ENCODE peak calls at places on chromosome 22, in six cellular contexts. K, B, Y, N, U and H are unnamed samples.

GRCh38 chr22:40258463-40259046 is 80.8 kb downstream of the TNRC6B start:
- DNase-seq in K (no peak), B (no peak), Y (no peak), N (no peak), U (no peak), H (no peak)

GRCh38 chr22:25404556-25404922 is 159.9 kb upstream of the GRK3 start:
- DNase-seq in K (no peak), B (no peak), Y (no peak), N (no peak), U (no peak), H (no peak)

GRCh38 chr22:34639911-34640310 is 426.0 kb upstream of the ISX start:
- DNase-seq in K (no peak), B (no peak), Y (no peak), N (no peak), U (no peak), H (no peak)

GRCh38 chr22:41302016-41302767 is 867 bp downstream of the ZC3H7B start:
- DNase-seq in K (peak; percentile 43), B (no peak), Y (no peak), N (no peak), U (no peak), H (no peak)

GRCh38 chr22:27032121-27032761 is 374.9 kb downstream of the MIAT start:
- DNase-seq in K (no peak), B (no peak), Y (no peak), N (no peak), U (no peak), H (no peak)

GRCh38 chr22:20088263-20088648 is 8.2 kb downstream of the DGCR8 start:
- DNase-seq in K (no peak), B (no peak), Y (no peak), N (no peak), U (no peak), H (no peak)

GRCh38 chr22:46007848-46008261 is 30.9 kb upstream of the WNT7B start:
- DNase-seq in K (no peak), B (peak; percentile 74), Y (peak; percentile 86), N (no peak), U (peak; percentile 58), H (no peak)

GRCh38 chr22:25177226-25177625 is 22.4 kb upstream of the CRYBB3 start:
- DNase-seq in K (no peak), B (no peak), Y (no peak), N (no peak), U (no peak), H (no peak)

GRCh38 chr22:27578937-27579617 is 222.5 kb downstream of the MN1 start:
- DNase-seq in K (no peak), B (peak; percentile 11), Y (no peak), N (no peak), U (no peak), H (no peak)

GRCh38 chr22:35072939-35073338 is 7.0 kb downstream of the ISX start:
- DNase-seq in K (no peak), B (no peak), Y (no peak), N (no peak), U (no peak), H (no peak)

GRCh38 chr22:40006641-40007040 is 11.9 kb downstream of the FAM83F start:
- DNase-seq in K (no peak), B (no peak), Y (no peak), N (no peak), U (no peak), H (no peak)

GRCh38 chr22:20211997-20212753 is 55.9 kb downstream of the RTN4R start:
- DNase-seq in K (no peak), B (no peak), Y (peak; percentile 76), N (no peak), U (peak; percentile 57), H (no peak)

GRCh38 chr22:41845380-41846267 is 12.7 kb downstream of the SREBF2 start:
- DNase-seq in K (no peak), B (no peak), Y (no peak), N (no peak), U (no peak), H (no peak)

GRCh38 chr22:19851291-19852176 is 3.1 kb downstream of the GNB1L start:
- DNase-seq in K (no peak), B (no peak), Y (no peak), N (no peak), U (no peak), H (no peak)

GRCh38 chr22:20061481-20061861 is 18.6 kb upstream of the DGCR8 start:
- DNase-seq in K (no peak), B (no peak), Y (no peak), N (no peak), U (no peak), H (no peak)

GRCh38 chr22:20295262-20296064 is 24.4 kb downstream of the DGCR6L start:
- DNase-seq in K (no peak), B (no peak), Y (no peak), N (no peak), U (no peak), H (no peak)

GRCh38 chr22:49008682-49009235 is 818.9 kb downstream of the BRD1 start:
- DNase-seq in K (no peak), B (no peak), Y (no peak), N (no peak), U (no peak), H (no peak)

GRCh38 chr22:40463017-40463631 is 92.7 kb downstream of the SGSM3 start:
- DNase-seq in K (no peak), B (no peak), Y (no peak), N (no peak), U (peak; percentile 27), H (peak; percentile 34)

GRCh38 chr22:37929390-37929789 is 23.3 kb downstream of the MICALL1 start:
- DNase-seq in K (no peak), B (no peak), Y (no peak), N (no peak), U (no peak), H (no peak)

GRCh38 chr22:49344196-49344595 is 483.5 kb downstream of the BRD1 start:
- DNase-seq in K (no peak), B (no peak), Y (no peak), N (no peak), U (no peak), H (no peak)

GRCh38 chr22:25082096-25082495 is 117.6 kb upstream of the CRYBB3 start:
- DNase-seq in K (no peak), B (no peak), Y (no peak), N (no peak), U (no peak), H (no peak)

GRCh38 chr22:42993651-42994275 is 21.2 kb downstream of the PACSIN2 start:
- DNase-seq in K (no peak), B (no peak), Y (no peak), N (no peak), U (no peak), H (no peak)

GRCh38 chr22:42992092-42992491 is 22.9 kb downstream of the PACSIN2 start:
- DNase-seq in K (no peak), B (no peak), Y (no peak), N (no peak), U (no peak), H (no peak)

GRCh38 chr22:42992886-42993479 is 22.0 kb downstream of the PACSIN2 start:
- DNase-seq in K (no peak), B (no peak), Y (no peak), N (no peak), U (no peak), H (no peak)

GRCh38 chr22:42991010-42991651 is 23.8 kb downstream of the PACSIN2 start:
- DNase-seq in K (no peak), B (no peak), Y (no peak), N (no peak), U (peak; percentile 69), H (no peak)

GRCh38 chr22:42990131-42990838 is 24.7 kb downstream of the PACSIN2 start:
- DNase-seq in K (no peak), B (no peak), Y (no peak), N (peak; percentile 73), U (peak; percentile 36), H (no peak)
- H3K27ac ChIP-seq in K (no peak overlapping the region), B (no peak overlapping the region), Y (no peak overlapping the region), N (peak overlapping the region; percentile 99), U (peak overlapping the region; percentile 95), H (no peak overlapping the region)

GRCh38 chr22:18078329-18079041 is 695 bp downstream of the PEX26 start:
- DNase-seq in K (no peak), B (no peak), Y (no peak), N (peak; percentile 23), U (peak; percentile 60), H (peak; percentile 12)

GRCh38 chr22:18075101-18075730 is 2.6 kb upstream of the PEX26 start:
- DNase-seq in K (no peak), B (no peak), Y (no peak), N (no peak), U (no peak), H (no peak)

GRCh38 chr22:18077639-18078328 is at the start of gene PEX26:
- DNase-seq in K (peak; percentile 88), B (peak; percentile 93), Y (peak; percentile 95), N (peak; percentile 82), U (peak; percentile 96), H (peak; percentile 93)

GRCh38 chr22:18077087-18077638 is 627 bp upstream of the PEX26 start:
- DNase-seq in K (no peak), B (no peak), Y (no peak), N (no peak), U (no peak), H (no peak)

GRCh38 chr22:18076060-18076497 is 1.7 kb upstream of the PEX26 start:
- DNase-seq in K (peak; percentile 79), B (peak; percentile 94), Y (no peak), N (peak; percentile 48), U (peak; percentile 63), H (peak; percentile 16)
- H3K27ac ChIP-seq in K (no peak overlapping the region), B (peak overlapping the region; percentile 26), Y (peak overlapping the region; percentile 94), N (peak overlapping the region; percentile 50), U (peak overlapping the region; percentile 90), H (no peak overlapping the region)

DNA sequence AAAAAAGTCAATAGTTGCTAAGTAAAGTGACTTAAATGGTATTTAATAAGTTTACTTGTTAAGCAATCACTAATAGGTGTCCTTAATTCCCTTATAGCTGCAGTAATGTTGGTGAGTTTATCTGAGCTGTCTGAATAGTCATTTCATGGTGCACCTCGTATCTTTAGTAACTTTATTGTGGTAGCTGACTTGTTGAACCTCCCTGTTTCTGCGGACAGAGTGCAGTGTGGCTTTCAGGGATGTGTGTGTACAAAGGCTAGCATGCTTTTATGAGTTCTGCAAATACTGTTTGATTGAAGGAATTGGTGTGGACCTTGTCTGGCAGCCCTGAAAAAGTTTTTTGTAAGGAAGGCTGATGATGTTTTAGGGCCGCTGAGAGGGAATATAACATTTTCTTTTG is 2.6 kb downstream of the ZNRF3 start:
- DNase-seq in K (no peak), B (no peak), Y (no peak), N (no peak), U (peak; percentile 49), H (no peak)
- H3K27ac ChIP-seq in K (no peak overlapping the region), B (no peak overlapping the region), Y (no peak overlapping the region), N (no peak overlapping the region), U (peak overlapping the region; percentile 39), H (no peak overlapping the region)

GRCh38 chr22:21961127-21961867 is 8.6 kb upstream of the PPM1F start:
- DNase-seq in K (no peak), B (no peak), Y (no peak), N (no peak), U (no peak), H (no peak)
- H3K27ac ChIP-seq in K (no peak overlapping the region), B (no peak overlapping the region), Y (no peak overlapping the region), N (no peak overlapping the region), U (no peak overlapping the region), H (no peak overlapping the region)